ENCODE peak calls at places on chromosomes 5 and 9, in five cellular contexts. S is A549, H is B cell, Q is uterus, V is ascending aorta. W is an unnamed sample.

GRCh38 chr9:116549061-116549664 is 137.9 kb upstream of the TRIM32 start:
- DNase-seq in S (peak), Q (peak), H (no peak), V (peak), W (no peak)

GRCh38 chr9:36866840-36867239 is 167.2 kb downstream of the PAX5 start:
- DNase-seq in H (no peak), V (no peak), S (peak), Q (no peak), W (no peak)

GRCh38 chr9:137168907-137169763 is 716 bp downstream of the LRRC26 start:
- DNase-seq in Q (no peak), S (peak), H (peak), V (no peak), W (peak)

GRCh38 chr9:120713257-120714087 is 798 bp downstream of the MEGF9 start:
- DNase-seq in S (peak), Q (peak), V (no peak), H (peak), W (no peak)

GRCh38 chr5:105952875-105953274 is 1717.9 kb downstream of the EFNA5 start:
- DNase-seq in Q (no peak), V (no peak), S (no peak), H (no peak), W (no peak)

GRCh38 chr5:9898319-9898718 is 268.2 kb upstream of the TAS2R1 start:
- DNase-seq in V (no peak), S (peak), H (no peak), Q (no peak), W (no peak)

GRCh38 chr5:125695994-125696679 is 727.1 kb upstream of the GRAMD2B start:
- DNase-seq in V (no peak), S (no peak), H (no peak), Q (no peak), W (no peak)

GRCh38 chr9:132878695-132879064 is at the start of gene SPACA9:
- DNase-seq in S (peak), H (peak), V (peak), Q (peak), W (peak)

GRCh38 chr9:110255417-110256141 is 728 bp downstream of the TXN start:
- DNase-seq in S (no peak), H (peak), Q (peak), V (peak), W (peak)

GRCh38 chr9:128342971-128343680 is 2.8 kb downstream of the SLC27A4 start:
- DNase-seq in H (no peak), V (no peak), S (no peak), Q (no peak), W (no peak)

GRCh38 chr9:8604201-8604600 is 804.6 kb upstream of the DMAC1 start:
- DNase-seq in V (no peak), Q (no peak), S (no peak), H (no peak), W (no peak)

GRCh38 chr5:24225051-24225450 is 419.7 kb downstream of the CDH10 start:
- DNase-seq in Q (no peak), H (no peak), S (no peak), V (no peak), W (no peak)

GRCh38 chr9:85897853-85898252 is 43.1 kb upstream of the NAA35 start:
- DNase-seq in V (no peak), S (no peak), H (no peak), Q (no peak), W (no peak)

GRCh38 chr5:176726746-176727527 is 79.7 kb downstream of the TSPAN17 start:
- DNase-seq in H (no peak), S (no peak), Q (no peak), V (no peak), W (no peak)

GRCh38 chr9:111926421-111926875 is 29.8 kb downstream of the UGCG start:
- DNase-seq in S (no peak), H (peak), V (peak), Q (no peak), W (peak)

GRCh38 chr9:76082062-76082461 is 191.6 kb downstream of the PCSK5 start:
- DNase-seq in S (no peak), H (no peak), V (no peak), Q (no peak), W (no peak)

GRCh38 chr5:126104951-126105350 is 318.3 kb upstream of the GRAMD2B start:
- DNase-seq in H (no peak), Q (no peak), V (no peak), S (no peak), W (no peak)

GRCh38 chr5:106880656-106881055 is 790.1 kb downstream of the EFNA5 start:
- DNase-seq in Q (no peak), S (no peak), V (no peak), H (no peak), W (no peak)

GRCh38 chr9:100601216-100601615 is 23.3 kb downstream of the CAVIN4 start:
- DNase-seq in S (peak), V (no peak), Q (no peak), H (no peak), W (peak)

GRCh38 chr9:36486933-36487481 is 85.7 kb upstream of the MELK start:
- DNase-seq in V (peak), Q (peak), H (no peak), S (no peak), W (peak)

GRCh38 chr9:137621131-137621757 is 2.4 kb downstream of the EHMT1 start:
- DNase-seq in S (no peak), V (no peak), Q (no peak), H (no peak), W (no peak)

GRCh38 chr9:133768371-133768858 is 30.3 kb upstream of the SARDH start:
- DNase-seq in S (no peak), V (peak), H (no peak), Q (no peak), W (no peak)

DNA sequence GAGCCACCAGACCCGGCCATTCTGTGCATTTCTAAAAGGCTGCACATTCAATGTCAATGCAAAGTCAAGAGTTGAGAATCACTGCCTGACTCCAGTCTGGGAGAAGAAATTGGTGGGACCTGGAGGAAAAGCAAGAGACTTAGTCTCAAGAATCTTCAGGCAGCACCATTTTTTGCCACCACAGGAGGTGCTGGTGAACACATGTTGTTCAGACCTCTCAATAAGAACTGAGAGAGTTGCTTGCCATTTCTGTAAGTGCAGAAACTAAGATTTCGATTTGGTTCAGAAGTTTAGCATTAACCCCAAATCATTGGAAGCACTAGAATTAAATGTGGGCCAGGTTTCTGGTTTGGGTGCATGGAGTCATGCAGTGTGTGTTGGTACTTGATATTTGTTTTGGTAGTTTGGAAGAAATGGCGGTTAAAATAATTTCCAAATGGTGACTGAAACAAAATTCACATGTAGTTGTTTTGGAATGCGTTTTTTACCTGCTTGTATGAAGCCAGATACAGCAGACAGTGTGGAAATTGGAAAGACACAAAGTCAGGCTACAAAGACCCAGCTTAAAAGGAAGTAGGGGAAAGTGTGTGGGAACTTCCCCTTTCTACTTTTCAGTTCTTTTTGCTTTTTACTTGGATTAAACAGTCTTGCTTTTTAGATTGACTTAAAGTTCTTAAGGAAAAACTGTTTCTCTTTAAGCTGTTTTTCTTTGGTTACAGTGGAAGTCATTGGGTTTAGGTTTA is 20.4 kb downstream of the PDE8B start:
- DNase-seq in H (no peak), S (no peak), V (no peak), Q (no peak), W (no peak)
- TF ChIP-seq CTCF in H (no peak), S (peak), V (no peak), Q (no peak), W (peak)

GRCh38 chr9:20622330-20623020 is at the start of gene MLLT3:
- DNase-seq in Q (peak), S (peak), H (peak), V (peak), W (peak)

GRCh38 chr9:20623748-20624124 is 1.4 kb upstream of the MLLT3 start:
- DNase-seq in Q (no peak), V (no peak), H (no peak), S (peak), W (no peak)

GRCh38 chr9:20623021-20623747 is 885 bp upstream of the MLLT3 start:
- DNase-seq in H (peak), V (peak), Q (no peak), S (peak), W (peak)

GRCh38 chr9:20624201-20625002 is 2.1 kb upstream of the MLLT3 start:
- DNase-seq in Q (peak), V (peak), H (peak), S (peak), W (peak)

DNA sequence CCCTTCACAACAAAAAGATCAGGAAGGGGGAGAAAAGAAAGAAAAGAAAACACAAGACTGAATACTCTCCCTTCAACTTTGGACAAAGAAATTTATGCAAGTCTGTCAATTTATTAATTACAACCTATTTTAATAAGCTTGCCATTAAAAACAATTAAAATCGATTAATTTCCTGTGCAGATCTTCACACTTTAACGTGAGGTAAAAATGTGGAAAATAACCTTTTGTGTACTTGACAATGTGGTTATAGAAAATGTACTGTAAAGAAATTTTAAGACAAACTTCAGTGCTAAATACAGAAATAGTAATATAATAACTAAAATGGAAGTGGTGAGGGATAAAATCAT is 2.7 kb upstream of the MLLT3 start:
- DNase-seq in Q (no peak), V (no peak), H (no peak), S (no peak), W (no peak)
- TF ChIP-seq CTCF in Q (peak), V (no peak), H (peak), S (no peak), W (no peak)

DNA sequence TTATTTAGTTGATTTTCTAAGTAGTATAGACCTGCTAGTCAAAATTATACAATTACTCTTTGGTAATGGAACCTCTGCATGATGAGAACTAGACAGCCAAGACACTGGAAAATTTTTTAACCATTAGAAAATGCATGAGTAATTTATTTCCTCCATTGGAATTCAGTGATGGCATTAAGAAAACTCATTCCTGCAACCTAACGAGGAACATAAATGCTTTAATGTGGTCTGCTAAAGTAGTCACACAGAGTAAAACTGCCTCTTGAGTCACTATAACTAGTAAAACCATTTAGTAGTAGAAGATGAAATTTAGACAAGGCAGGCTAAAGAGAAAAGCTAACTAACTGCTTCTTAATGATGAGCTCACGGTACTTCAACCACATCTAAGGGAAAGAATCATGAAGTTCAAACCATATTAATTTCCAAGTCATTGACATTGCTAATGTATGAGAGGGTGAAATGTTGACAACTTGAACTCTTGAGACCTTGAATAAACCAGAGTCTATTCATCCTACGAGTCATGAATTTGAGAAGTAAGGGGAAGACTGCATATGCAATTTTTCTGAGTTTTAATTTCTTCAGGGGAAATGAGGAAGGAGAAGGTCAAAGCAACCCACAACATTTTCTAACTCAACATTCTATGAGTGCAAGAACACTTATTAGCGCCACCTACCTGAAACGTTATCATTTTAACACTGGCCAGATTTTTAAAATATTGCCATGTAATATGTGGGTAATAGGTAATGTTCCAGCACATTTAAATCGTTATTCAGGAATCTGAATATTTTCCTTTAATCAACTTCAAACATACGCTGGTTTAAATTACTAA is 74.4 kb downstream of the GLIS3 start:
- DNase-seq in H (no peak), Q (no peak), S (no peak), V (no peak), W (no peak)
- TF ChIP-seq CTCF in H (no peak), Q (no peak), S (peak), V (no peak), W (peak)

GRCh38 chr9:90300901-90301688 is 341.5 kb downstream of the DIRAS2 start:
- DNase-seq in S (peak), Q (peak), H (no peak), V (no peak), W (no peak)
- TF ChIP-seq CTCF in S (no peak), Q (no peak), H (no peak), V (no peak), W (no peak)

DNA sequence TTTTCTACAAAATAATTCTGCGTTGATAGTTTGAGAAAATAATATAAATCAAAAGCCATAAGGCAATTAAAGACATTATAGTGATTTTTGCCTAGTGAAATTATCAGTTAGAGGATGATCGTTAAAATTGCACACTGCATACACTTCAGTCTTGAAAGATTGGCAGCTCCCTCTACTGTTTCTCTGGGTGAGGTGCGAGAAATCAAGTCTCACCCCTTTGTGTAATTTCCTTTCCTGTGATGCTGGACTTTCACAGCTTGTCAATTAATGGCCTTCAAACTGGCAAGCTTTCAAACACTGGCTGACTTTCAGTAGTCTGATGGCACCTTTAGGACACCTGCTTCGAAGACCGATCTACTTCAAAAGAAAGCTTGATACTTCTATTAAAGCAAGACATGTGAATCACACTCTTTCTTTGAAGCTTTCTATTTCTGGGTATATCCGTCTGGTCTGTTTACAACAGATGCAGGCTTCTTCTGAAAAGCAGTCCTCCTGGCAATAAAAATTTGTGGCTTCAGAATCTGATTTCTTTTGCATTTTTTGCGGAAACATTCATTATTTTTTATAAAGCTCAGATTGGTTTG is 706.8 kb upstream of the PTPRD start:
- DNase-seq in H (no peak), V (no peak), Q (no peak), S (no peak), W (no peak)
- TF ChIP-seq CTCF in H (no peak), V (peak), Q (no peak), S (no peak), W (peak)

W was measured in GM06990.